ENCODE peak calls at places on chromosome 5, in five cellular contexts. One of them, this sample, is unnamed.
A peak's percentile ranks its signal among the peaks of the same experiment; 100 is the strongest.

GRCh38 chr5:157473383-157474370 is 13.7 kb downstream of the NIPAL4 start:
- DNase-seq in testis: no peak
- DNase-seq in tibial nerve: no peak
- DNase-seq in AG09309: no peak
- DNase-seq in retinal pigment epithelial cell: no peak
- DNase-seq in this sample: no peak

GRCh38 chr5:143635146-143635752 is 176.7 kb upstream of the HMHB1 start:
- DNase-seq in AG09309: no peak
- DNase-seq in testis: no peak
- DNase-seq in retinal pigment epithelial cell: no peak
- DNase-seq in tibial nerve: no peak
- DNase-seq in this sample: no peak

GRCh38 chr5:16776611-16777251 is 159.4 kb downstream of the MYO10 start:
- DNase-seq in retinal pigment epithelial cell: no peak
- DNase-seq in tibial nerve: no peak
- DNase-seq in testis: peak; percentile 84
- DNase-seq in AG09309: no peak
- DNase-seq in this sample: no peak

GRCh38 chr5:146533260-146533857 is 17.4 kb upstream of the GPR151 start:
- DNase-seq in retinal pigment epithelial cell: no peak
- DNase-seq in testis: peak; percentile 83
- DNase-seq in AG09309: peak; percentile 23
- DNase-seq in tibial nerve: peak; percentile 45
- DNase-seq in this sample: no peak

GRCh38 chr5:165497707-165498106 is 1992.3 kb downstream of the MAT2B start:
- DNase-seq in testis: no peak
- DNase-seq in tibial nerve: no peak
- DNase-seq in retinal pigment epithelial cell: no peak
- DNase-seq in AG09309: no peak
- DNase-seq in this sample: no peak

GRCh38 chr5:122977306-122977705 is 59.2 kb downstream of the PPIC start:
- DNase-seq in tibial nerve: no peak
- DNase-seq in testis: no peak
- DNase-seq in retinal pigment epithelial cell: no peak
- DNase-seq in AG09309: no peak
- DNase-seq in this sample: no peak

GRCh38 chr5:1034421-1034905 is 25.9 kb downstream of the NKD2 start:
- DNase-seq in AG09309: no peak
- DNase-seq in testis: no peak
- DNase-seq in tibial nerve: no peak
- DNase-seq in retinal pigment epithelial cell: no peak
- DNase-seq in this sample: no peak

GRCh38 chr5:138366556-138367382 is 14.3 kb downstream of the KDM3B start:
- DNase-seq in retinal pigment epithelial cell: no peak
- DNase-seq in tibial nerve: no peak
- DNase-seq in AG09309: no peak
- DNase-seq in testis: no peak
- DNase-seq in this sample: no peak

GRCh38 chr5:114447084-114447773 is 85.4 kb downstream of the KCNN2 start:
- DNase-seq in AG09309: no peak
- DNase-seq in retinal pigment epithelial cell: no peak
- DNase-seq in tibial nerve: no peak
- DNase-seq in testis: no peak
- DNase-seq in this sample: no peak

GRCh38 chr5:170643591-170643990 is 139.8 kb downstream of the KCNIP1 start:
- DNase-seq in retinal pigment epithelial cell: no peak
- DNase-seq in AG09309: no peak
- DNase-seq in testis: no peak
- DNase-seq in tibial nerve: no peak
- DNase-seq in this sample: no peak

GRCh38 chr5:60710362-60710761 is 10.4 kb upstream of the DEPDC1B start:
- DNase-seq in testis: no peak
- DNase-seq in tibial nerve: no peak
- DNase-seq in AG09309: no peak
- DNase-seq in retinal pigment epithelial cell: no peak
- DNase-seq in this sample: no peak
- TF ChIP-seq CTCF in testis: no peak
- TF ChIP-seq CTCF in tibial nerve: no peak
- TF ChIP-seq CTCF in AG09309: no peak
- TF ChIP-seq CTCF in retinal pigment epithelial cell: no peak
- TF ChIP-seq CTCF in this sample: no peak

GRCh38 chr5:141814064-141814982 is 63.9 kb downstream of the PCDH1 start:
- DNase-seq in tibial nerve: no peak
- DNase-seq in AG09309: no peak
- DNase-seq in testis: peak; percentile 44
- DNase-seq in retinal pigment epithelial cell: no peak
- DNase-seq in this sample: no peak
- TF ChIP-seq CTCF in tibial nerve: no peak
- TF ChIP-seq CTCF in AG09309: peak; percentile 74
- TF ChIP-seq CTCF in testis: peak; percentile 24
- TF ChIP-seq CTCF in retinal pigment epithelial cell: peak; percentile 88
- TF ChIP-seq CTCF in this sample: peak; percentile 46

GRCh38 chr5:78634634-78635033 is 13.9 kb downstream of the LHFPL2 start:
- DNase-seq in testis: no peak
- DNase-seq in retinal pigment epithelial cell: no peak
- DNase-seq in tibial nerve: no peak
- DNase-seq in AG09309: no peak
- DNase-seq in this sample: no peak
- TF ChIP-seq CTCF in testis: no peak
- TF ChIP-seq CTCF in retinal pigment epithelial cell: peak; percentile 33
- TF ChIP-seq CTCF in tibial nerve: no peak
- TF ChIP-seq CTCF in AG09309: peak; percentile 22
- TF ChIP-seq CTCF in this sample: peak; percentile 23

GRCh38 chr5:38187532-38187931 is 70.8 kb upstream of the EGFLAM start:
- DNase-seq in retinal pigment epithelial cell: no peak
- DNase-seq in AG09309: no peak
- DNase-seq in tibial nerve: no peak
- DNase-seq in testis: no peak
- DNase-seq in this sample: no peak

GRCh38 chr5:38191693-38192092 is 66.7 kb upstream of the EGFLAM start:
- DNase-seq in retinal pigment epithelial cell: no peak
- DNase-seq in tibial nerve: no peak
- DNase-seq in testis: no peak
- DNase-seq in AG09309: no peak
- DNase-seq in this sample: no peak

GRCh38 chr5:38190111-38190510 is 68.2 kb upstream of the EGFLAM start:
- DNase-seq in testis: no peak
- DNase-seq in tibial nerve: no peak
- DNase-seq in AG09309: no peak
- DNase-seq in retinal pigment epithelial cell: no peak
- DNase-seq in this sample: no peak

GRCh38 chr5:38188591-38188990 is 69.8 kb upstream of the EGFLAM start:
- DNase-seq in testis: no peak
- DNase-seq in tibial nerve: no peak
- DNase-seq in retinal pigment epithelial cell: no peak
- DNase-seq in AG09309: no peak
- DNase-seq in this sample: no peak

DNA sequence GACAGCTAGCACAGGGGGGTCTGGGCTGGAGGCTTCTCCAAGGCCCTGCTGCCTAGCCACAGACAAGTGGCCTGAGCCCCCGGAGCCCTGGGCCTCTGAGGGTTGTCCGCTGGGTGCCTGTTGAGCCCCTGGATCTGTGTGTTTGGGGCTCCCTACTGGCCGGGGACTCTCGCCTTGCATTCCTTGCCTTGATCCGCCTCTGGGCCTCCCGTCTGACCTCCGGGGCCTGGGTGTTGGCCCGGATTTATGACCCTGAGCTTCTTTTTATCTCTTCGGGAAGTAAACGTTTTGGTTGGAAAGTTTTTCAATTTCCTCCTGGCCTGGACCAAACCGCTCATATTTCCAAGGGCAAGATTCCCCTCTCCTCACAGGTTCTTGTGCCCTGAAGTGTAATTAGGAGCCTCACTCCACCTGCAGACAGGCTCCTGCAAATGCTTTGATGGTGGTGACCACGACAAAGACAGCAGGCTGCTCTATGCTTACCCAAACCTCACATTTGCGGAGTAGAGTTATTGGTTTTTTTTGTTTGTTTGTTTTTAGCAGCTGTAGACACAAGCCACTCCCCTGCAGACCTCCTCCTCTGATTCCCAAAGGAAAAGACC is 69.2 kb upstream of the EGFLAM start:
- DNase-seq in retinal pigment epithelial cell: no peak
- DNase-seq in testis: no peak
- DNase-seq in AG09309: no peak
- DNase-seq in tibial nerve: no peak
- DNase-seq in this sample: no peak
- TF ChIP-seq CTCF in retinal pigment epithelial cell: no peak
- TF ChIP-seq CTCF in testis: no peak
- TF ChIP-seq CTCF in AG09309: no peak
- TF ChIP-seq CTCF in tibial nerve: no peak
- TF ChIP-seq CTCF in this sample: no peak

DNA sequence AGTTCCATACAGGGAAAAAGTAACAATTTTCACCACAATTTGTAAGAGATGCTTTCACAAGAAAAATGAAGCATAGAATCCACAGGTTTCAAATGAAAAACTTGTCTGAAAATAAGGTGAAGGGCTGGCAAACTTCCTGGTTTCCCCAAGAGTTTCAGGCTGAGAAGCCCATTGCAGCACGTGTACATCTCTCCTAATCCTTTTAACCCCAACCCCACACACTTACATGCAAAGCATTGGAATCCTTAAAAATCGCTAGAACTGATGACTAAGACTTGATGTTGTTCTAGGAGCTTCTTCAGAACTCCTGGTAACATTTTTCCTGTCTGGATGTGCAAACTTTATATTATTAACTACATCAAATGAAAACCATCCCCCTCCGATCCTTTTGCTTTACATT is 317.8 kb upstream of the RGMB start:
- DNase-seq in AG09309: no peak
- DNase-seq in testis: no peak
- DNase-seq in retinal pigment epithelial cell: no peak
- DNase-seq in tibial nerve: no peak
- DNase-seq in this sample: no peak
- TF ChIP-seq CTCF in AG09309: no peak
- TF ChIP-seq CTCF in testis: no peak
- TF ChIP-seq CTCF in retinal pigment epithelial cell: no peak
- TF ChIP-seq CTCF in tibial nerve: no peak
- TF ChIP-seq CTCF in this sample: no peak

DNA sequence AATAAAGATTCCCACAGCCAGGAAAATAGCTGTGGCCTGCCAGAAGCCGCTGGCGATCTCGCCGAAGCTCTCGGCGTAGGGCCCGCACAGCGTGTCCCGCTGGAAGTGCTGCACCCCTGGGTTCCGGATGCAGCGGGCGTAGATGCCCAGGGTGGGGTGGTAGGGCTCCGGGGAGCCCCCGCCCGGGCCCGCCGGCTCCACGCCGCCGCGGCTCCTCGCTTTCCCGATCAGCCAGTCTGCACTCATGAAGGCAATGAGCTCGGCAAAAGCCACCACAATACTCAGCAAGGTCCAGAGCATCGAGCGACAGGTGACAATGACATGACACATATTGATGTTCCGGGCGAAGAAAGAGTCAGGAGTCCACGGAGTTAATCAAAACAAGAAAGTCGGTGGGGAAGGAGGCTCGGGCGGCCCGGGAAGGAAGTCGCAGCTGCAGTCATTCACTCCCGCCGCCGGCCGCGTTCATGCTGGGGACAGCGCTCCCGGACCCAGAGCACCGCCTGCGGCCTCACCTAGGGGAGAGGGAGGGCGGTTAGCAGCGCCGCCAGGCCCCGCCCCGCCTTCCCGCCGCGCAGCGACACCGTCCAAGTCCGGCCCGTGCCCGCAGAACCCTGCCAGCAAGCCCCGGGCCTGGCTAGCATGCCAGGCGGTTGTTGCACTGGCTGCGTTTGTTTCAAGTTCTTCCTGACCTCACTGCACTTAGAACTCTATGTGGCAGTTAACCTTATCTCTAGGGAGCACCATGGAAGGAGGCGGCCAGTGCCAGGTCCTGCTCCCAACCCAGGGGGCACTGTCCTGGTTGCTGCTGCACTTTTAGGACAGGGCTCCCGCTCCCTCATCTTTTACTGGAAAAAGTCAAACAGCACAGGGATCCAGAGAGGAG is 138.4 kb downstream of the LHFPL2 start:
- DNase-seq in tibial nerve: no peak
- DNase-seq in AG09309: no peak
- DNase-seq in testis: peak; percentile 71
- DNase-seq in retinal pigment epithelial cell: no peak
- DNase-seq in this sample: no peak
- TF ChIP-seq CTCF in tibial nerve: peak; percentile 36
- TF ChIP-seq CTCF in AG09309: no peak
- TF ChIP-seq CTCF in testis: no peak
- TF ChIP-seq CTCF in retinal pigment epithelial cell: peak; percentile 38
- TF ChIP-seq CTCF in this sample: no peak

GRCh38 chr5:180720501-180720900 is 19.4 kb downstream of the OR2Y1 start:
- DNase-seq in AG09309: no peak
- DNase-seq in tibial nerve: no peak
- DNase-seq in testis: no peak
- DNase-seq in retinal pigment epithelial cell: no peak
- DNase-seq in this sample: no peak
- TF ChIP-seq CTCF in AG09309: no peak
- TF ChIP-seq CTCF in tibial nerve: no peak
- TF ChIP-seq CTCF in testis: no peak
- TF ChIP-seq CTCF in retinal pigment epithelial cell: no peak
- TF ChIP-seq CTCF in this sample: no peak